ENCODE peak calls at places on chromosomes 5 and 9, in ten cellular contexts. One of them, this sample, is unnamed.

GRCh38 chr5:151924564-151925395 is at the start of gene GLRA1:
- DNase-seq in astrocyte of the spinal cord: peak
- DNase-seq in heart left ventricle: peak
- DNase-seq in IMR-90: peak
- DNase-seq in upper lobe of left lung: peak
- DNase-seq in AG04450: peak
- DNase-seq in pancreas: peak
- DNase-seq in breast epithelium: no peak
- DNase-seq in cardiac fibroblast: peak
- DNase-seq in AG10803: peak
- DNase-seq in this sample: peak

GRCh38 chr9:4594545-4594944 is 67.5 kb upstream of the PLPP6 start:
- DNase-seq in breast epithelium: no peak
- DNase-seq in cardiac fibroblast: no peak
- DNase-seq in AG10803: no peak
- DNase-seq in upper lobe of left lung: no peak
- DNase-seq in heart left ventricle: no peak
- DNase-seq in AG04450: no peak
- DNase-seq in pancreas: no peak
- DNase-seq in IMR-90: no peak
- DNase-seq in astrocyte of the spinal cord: no peak
- DNase-seq in this sample: no peak

GRCh38 chr5:168132186-168132585 is 159.3 kb upstream of the WWC1 start:
- DNase-seq in IMR-90: peak
- DNase-seq in astrocyte of the spinal cord: peak
- DNase-seq in upper lobe of left lung: no peak
- DNase-seq in heart left ventricle: no peak
- DNase-seq in AG10803: peak
- DNase-seq in breast epithelium: no peak
- DNase-seq in pancreas: no peak
- DNase-seq in cardiac fibroblast: peak
- DNase-seq in AG04450: no peak
- DNase-seq in this sample: no peak

GRCh38 chr9:36142510-36143161 is 6.1 kb downstream of the GLIPR2 start:
- DNase-seq in AG04450: no peak
- DNase-seq in IMR-90: no peak
- DNase-seq in upper lobe of left lung: no peak
- DNase-seq in cardiac fibroblast: no peak
- DNase-seq in AG10803: no peak
- DNase-seq in breast epithelium: no peak
- DNase-seq in astrocyte of the spinal cord: no peak
- DNase-seq in heart left ventricle: no peak
- DNase-seq in pancreas: peak
- DNase-seq in this sample: peak

GRCh38 chr9:108543251-108543768 is 312.5 kb downstream of the ACTL7B start:
- DNase-seq in astrocyte of the spinal cord: no peak
- DNase-seq in pancreas: no peak
- DNase-seq in AG10803: peak
- DNase-seq in breast epithelium: no peak
- DNase-seq in cardiac fibroblast: no peak
- DNase-seq in heart left ventricle: no peak
- DNase-seq in AG04450: no peak
- DNase-seq in IMR-90: peak
- DNase-seq in upper lobe of left lung: no peak
- DNase-seq in this sample: peak

GRCh38 chr5:43352131-43352530 is 38.9 kb upstream of the HMGCS1 start:
- DNase-seq in upper lobe of left lung: no peak
- DNase-seq in pancreas: no peak
- DNase-seq in breast epithelium: no peak
- DNase-seq in AG10803: no peak
- DNase-seq in heart left ventricle: no peak
- DNase-seq in AG04450: no peak
- DNase-seq in IMR-90: no peak
- DNase-seq in astrocyte of the spinal cord: no peak
- DNase-seq in cardiac fibroblast: no peak
- DNase-seq in this sample: no peak

GRCh38 chr9:3788211-3788610 is 262.4 kb upstream of the RFX3 start:
- DNase-seq in heart left ventricle: no peak
- DNase-seq in AG04450: no peak
- DNase-seq in cardiac fibroblast: no peak
- DNase-seq in AG10803: no peak
- DNase-seq in astrocyte of the spinal cord: no peak
- DNase-seq in breast epithelium: no peak
- DNase-seq in IMR-90: no peak
- DNase-seq in pancreas: no peak
- DNase-seq in upper lobe of left lung: no peak
- DNase-seq in this sample: no peak

GRCh38 chr5:179131321-179131835 is 71.2 kb downstream of the ZNF354C start:
- DNase-seq in heart left ventricle: peak
- DNase-seq in cardiac fibroblast: no peak
- DNase-seq in astrocyte of the spinal cord: no peak
- DNase-seq in upper lobe of left lung: no peak
- DNase-seq in pancreas: peak
- DNase-seq in IMR-90: no peak
- DNase-seq in AG10803: no peak
- DNase-seq in breast epithelium: no peak
- DNase-seq in AG04450: no peak
- DNase-seq in this sample: no peak

GRCh38 chr5:148452499-148453193 is 68.9 kb downstream of the FBXO38 start:
- DNase-seq in heart left ventricle: peak
- DNase-seq in upper lobe of left lung: no peak
- DNase-seq in AG04450: no peak
- DNase-seq in AG10803: no peak
- DNase-seq in cardiac fibroblast: peak
- DNase-seq in breast epithelium: no peak
- DNase-seq in pancreas: no peak
- DNase-seq in astrocyte of the spinal cord: no peak
- DNase-seq in IMR-90: no peak
- DNase-seq in this sample: no peak

GRCh38 chr5:148458036-148458888 is 74.5 kb downstream of the FBXO38 start:
- DNase-seq in heart left ventricle: no peak
- DNase-seq in upper lobe of left lung: no peak
- DNase-seq in AG04450: no peak
- DNase-seq in breast epithelium: no peak
- DNase-seq in astrocyte of the spinal cord: no peak
- DNase-seq in cardiac fibroblast: no peak
- DNase-seq in IMR-90: no peak
- DNase-seq in AG10803: no peak
- DNase-seq in pancreas: no peak
- DNase-seq in this sample: no peak

GRCh38 chr5:148457183-148457620 is 73.4 kb downstream of the FBXO38 start:
- DNase-seq in IMR-90: no peak
- DNase-seq in AG10803: no peak
- DNase-seq in astrocyte of the spinal cord: no peak
- DNase-seq in breast epithelium: no peak
- DNase-seq in AG04450: no peak
- DNase-seq in cardiac fibroblast: no peak
- DNase-seq in pancreas: no peak
- DNase-seq in upper lobe of left lung: no peak
- DNase-seq in heart left ventricle: no peak
- DNase-seq in this sample: no peak

GRCh38 chr5:148455055-148455675 is 71.4 kb downstream of the FBXO38 start:
- DNase-seq in cardiac fibroblast: peak
- DNase-seq in breast epithelium: no peak
- DNase-seq in astrocyte of the spinal cord: no peak
- DNase-seq in AG04450: no peak
- DNase-seq in upper lobe of left lung: no peak
- DNase-seq in IMR-90: no peak
- DNase-seq in pancreas: no peak
- DNase-seq in AG10803: peak
- DNase-seq in heart left ventricle: no peak
- DNase-seq in this sample: peak

DNA sequence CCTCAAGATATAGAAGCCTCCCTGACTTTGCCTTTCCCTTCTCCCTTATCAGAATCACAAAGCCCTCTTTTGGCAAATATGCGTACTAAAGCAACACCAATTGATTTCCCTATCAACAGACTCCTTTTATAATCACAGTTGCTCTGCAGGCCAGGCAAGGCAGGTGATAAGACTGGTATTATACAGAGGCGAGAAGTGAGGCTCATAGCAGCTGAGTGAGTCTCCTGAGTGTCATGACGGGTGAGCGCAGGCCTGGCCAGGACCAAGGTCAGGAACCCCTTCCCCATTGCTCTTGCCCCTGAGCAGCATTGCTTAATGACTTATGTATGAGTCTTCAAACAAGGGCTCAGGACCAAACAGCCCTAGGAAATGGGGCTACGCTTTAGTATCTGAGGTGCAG is 70.8 kb downstream of the FBXO38 start:
- DNase-seq in upper lobe of left lung: no peak
- DNase-seq in IMR-90: no peak
- DNase-seq in pancreas: no peak
- DNase-seq in AG10803: no peak
- DNase-seq in astrocyte of the spinal cord: no peak
- DNase-seq in AG04450: no peak
- DNase-seq in breast epithelium: no peak
- DNase-seq in cardiac fibroblast: no peak
- DNase-seq in heart left ventricle: no peak
- DNase-seq in this sample: no peak
- H3K4me3 ChIP-seq in upper lobe of left lung: no peak
- H3K4me3 ChIP-seq in IMR-90: no peak
- H3K4me3 ChIP-seq in pancreas: no peak
- H3K4me3 ChIP-seq in AG10803: no peak
- H3K4me3 ChIP-seq in astrocyte of the spinal cord: no peak
- H3K4me3 ChIP-seq in AG04450: no peak
- H3K4me3 ChIP-seq in breast epithelium: no peak
- H3K4me3 ChIP-seq in cardiac fibroblast: no peak
- H3K4me3 ChIP-seq in heart left ventricle: no peak
- H3K4me3 ChIP-seq in this sample: no peak

DNA sequence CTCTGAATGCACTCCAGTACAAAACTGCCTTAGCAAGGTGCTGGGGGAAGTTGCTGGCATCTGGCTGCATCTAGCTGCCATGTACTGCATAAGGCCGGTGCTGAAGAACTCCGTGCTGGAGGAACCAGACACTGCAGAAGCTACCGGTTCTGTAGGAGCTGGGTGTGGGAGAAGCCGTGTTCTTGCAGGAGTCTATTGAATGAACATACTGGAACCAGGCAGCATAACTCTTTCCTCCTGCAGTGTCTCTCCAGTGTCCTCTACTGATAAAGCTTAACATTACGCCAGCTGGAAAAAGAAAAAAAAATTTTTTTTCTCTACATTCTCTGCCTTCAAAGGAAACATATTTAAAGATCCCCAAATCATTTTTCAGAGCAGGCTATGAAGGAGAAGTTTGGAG is 38.5 kb downstream of the VPS13A start:
- DNase-seq in breast epithelium: no peak
- DNase-seq in heart left ventricle: no peak
- DNase-seq in AG04450: no peak
- DNase-seq in astrocyte of the spinal cord: peak
- DNase-seq in pancreas: no peak
- DNase-seq in AG10803: peak
- DNase-seq in upper lobe of left lung: no peak
- DNase-seq in cardiac fibroblast: peak
- DNase-seq in IMR-90: peak
- DNase-seq in this sample: peak
- TF ChIP-seq CTCF in breast epithelium: no peak
- TF ChIP-seq CTCF in heart left ventricle: peak
- TF ChIP-seq CTCF in AG04450: peak
- TF ChIP-seq CTCF in astrocyte of the spinal cord: peak
- TF ChIP-seq CTCF in pancreas: no peak
- TF ChIP-seq CTCF in AG10803: peak
- TF ChIP-seq CTCF in upper lobe of left lung: no peak
- TF ChIP-seq CTCF in cardiac fibroblast: peak
- TF ChIP-seq CTCF in IMR-90: peak
- TF ChIP-seq CTCF in this sample: no peak

DNA sequence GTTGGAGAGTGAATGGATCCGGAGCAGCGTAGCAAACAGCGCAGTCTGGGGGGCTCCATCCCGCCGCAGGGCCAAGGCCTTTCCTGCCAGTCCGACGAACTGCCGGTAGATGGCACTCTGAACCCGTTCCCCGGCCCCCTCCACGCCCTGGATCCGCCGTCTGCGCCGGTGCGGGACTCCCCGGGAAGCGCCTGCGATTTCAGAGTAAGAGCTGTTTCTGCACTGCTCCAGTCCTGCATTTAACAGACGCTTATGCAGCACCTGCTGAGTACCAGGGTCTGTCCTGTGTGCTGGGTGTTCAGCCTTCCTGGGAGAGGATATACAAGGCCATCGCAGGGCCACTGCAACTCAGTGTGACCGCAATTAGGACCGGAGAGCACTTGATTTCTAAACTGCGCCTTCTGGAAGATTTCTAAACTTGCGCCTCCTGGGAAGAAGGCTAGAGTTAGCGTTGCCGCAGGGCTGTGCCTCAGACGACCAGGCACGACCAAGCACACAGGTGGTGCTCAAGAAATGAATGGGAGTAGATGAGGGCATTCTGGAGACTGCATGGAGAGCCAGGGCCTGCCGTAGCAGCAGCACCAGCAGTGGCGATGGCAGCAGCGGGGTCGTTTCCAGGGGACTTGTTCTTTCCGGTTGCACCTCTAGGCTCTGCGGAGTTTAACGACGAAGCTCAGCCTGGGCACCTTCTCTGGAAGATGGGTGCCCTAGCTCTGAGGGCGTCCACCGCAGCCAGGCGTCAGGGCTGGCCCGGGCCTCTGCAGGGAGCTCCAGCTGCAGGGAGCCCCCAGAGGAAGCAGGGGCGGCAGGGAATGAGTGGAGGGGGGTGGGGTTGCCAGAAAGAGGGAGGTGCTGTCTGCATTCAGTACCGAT is 14.3 kb upstream of the TIFAB start:
- DNase-seq in AG04450: no peak
- DNase-seq in upper lobe of left lung: peak
- DNase-seq in AG10803: peak
- DNase-seq in pancreas: peak
- DNase-seq in breast epithelium: peak
- DNase-seq in IMR-90: peak
- DNase-seq in heart left ventricle: peak
- DNase-seq in astrocyte of the spinal cord: peak
- DNase-seq in cardiac fibroblast: peak
- DNase-seq in this sample: peak
- H3K4me3 ChIP-seq in AG04450: peak
- H3K4me3 ChIP-seq in upper lobe of left lung: no peak
- H3K4me3 ChIP-seq in AG10803: peak
- H3K4me3 ChIP-seq in pancreas: no peak
- H3K4me3 ChIP-seq in breast epithelium: peak
- H3K4me3 ChIP-seq in IMR-90: peak
- H3K4me3 ChIP-seq in heart left ventricle: peak
- H3K4me3 ChIP-seq in astrocyte of the spinal cord: no peak
- H3K4me3 ChIP-seq in cardiac fibroblast: no peak
- H3K4me3 ChIP-seq in this sample: peak

DNA sequence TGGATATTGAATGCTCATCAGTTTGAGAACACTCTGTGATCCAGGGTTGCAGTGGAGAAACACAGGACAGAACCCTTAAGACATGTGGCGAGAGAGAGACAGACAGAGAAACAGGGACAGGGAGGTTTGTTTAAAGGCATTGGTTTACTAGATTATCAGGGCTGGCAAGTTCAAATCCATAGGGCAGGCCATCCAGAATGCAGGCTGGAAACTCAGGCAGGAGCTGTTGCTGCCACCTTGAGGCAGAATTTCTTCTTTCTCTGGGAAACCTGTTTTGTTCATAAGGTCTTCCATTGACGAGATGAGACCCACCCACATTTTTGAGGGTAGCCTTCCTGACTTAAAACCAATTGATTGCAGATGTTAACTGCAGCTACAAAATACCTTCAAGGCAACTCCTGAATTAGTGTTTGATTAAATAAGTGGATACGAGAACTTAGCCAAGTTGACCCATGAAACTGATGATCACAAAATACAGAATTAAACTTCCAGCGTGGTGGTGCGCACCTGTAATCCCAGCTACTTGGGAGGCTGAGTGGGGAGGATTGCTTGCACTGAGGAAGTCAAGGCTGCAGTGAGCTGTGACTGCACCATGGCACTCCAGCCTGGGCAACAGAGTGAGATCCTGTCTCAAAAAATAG is 55.9 kb downstream of the NSUN2 start:
- DNase-seq in heart left ventricle: no peak
- DNase-seq in breast epithelium: no peak
- DNase-seq in cardiac fibroblast: peak
- DNase-seq in AG10803: peak
- DNase-seq in astrocyte of the spinal cord: peak
- DNase-seq in upper lobe of left lung: no peak
- DNase-seq in pancreas: no peak
- DNase-seq in AG04450: peak
- DNase-seq in IMR-90: peak
- DNase-seq in this sample: peak
- TF ChIP-seq CTCF in heart left ventricle: peak
- TF ChIP-seq CTCF in breast epithelium: peak
- TF ChIP-seq CTCF in cardiac fibroblast: peak
- TF ChIP-seq CTCF in AG10803: peak
- TF ChIP-seq CTCF in astrocyte of the spinal cord: peak
- TF ChIP-seq CTCF in upper lobe of left lung: peak
- TF ChIP-seq CTCF in pancreas: no peak
- TF ChIP-seq CTCF in AG04450: peak
- TF ChIP-seq CTCF in IMR-90: peak
- TF ChIP-seq CTCF in this sample: peak

This sample was measured in foreskin fibroblast.